ENCODE peak calls at places on chromosomes 6 and 20, in nine cellular contexts. One of them, this sample, is unnamed.

GRCh38 chr20:19771031-19771430 is 13.0 kb downstream of the RIN2 start:
- DNase-seq in spleen: no peak
- DNase-seq in heart right ventricle: no peak
- DNase-seq in H9: no peak
- DNase-seq in body of pancreas: no peak
- DNase-seq in lower lobe of right lung: no peak
- DNase-seq in CD4-positive, alpha-beta memory T cell: no peak
- DNase-seq in effector memory CD4-positive, alpha-beta T cell: no peak
- DNase-seq in CD8-positive, alpha-beta T cell: no peak
- DNase-seq in this sample: no peak

GRCh38 chr6:53067307-53067706 is 2.1 kb downstream of the FBXO9 start:
- DNase-seq in spleen: no peak
- DNase-seq in CD4-positive, alpha-beta memory T cell: no peak
- DNase-seq in H9: no peak
- DNase-seq in heart right ventricle: no peak
- DNase-seq in effector memory CD4-positive, alpha-beta T cell: no peak
- DNase-seq in body of pancreas: no peak
- DNase-seq in CD8-positive, alpha-beta T cell: no peak
- DNase-seq in lower lobe of right lung: no peak
- DNase-seq in this sample: no peak

GRCh38 chr6:138833819-138834539 is 38.1 kb downstream of the ECT2L start:
- DNase-seq in CD4-positive, alpha-beta memory T cell: no peak
- DNase-seq in CD8-positive, alpha-beta T cell: no peak
- DNase-seq in heart right ventricle: peak; percentile 74
- DNase-seq in H9: no peak
- DNase-seq in effector memory CD4-positive, alpha-beta T cell: no peak
- DNase-seq in spleen: no peak
- DNase-seq in body of pancreas: no peak
- DNase-seq in lower lobe of right lung: no peak
- DNase-seq in this sample: peak; percentile 59

GRCh38 chr6:134495893-134496253 is 178.0 kb upstream of the SGK1 start:
- DNase-seq in body of pancreas: no peak
- DNase-seq in CD8-positive, alpha-beta T cell: no peak
- DNase-seq in effector memory CD4-positive, alpha-beta T cell: no peak
- DNase-seq in CD4-positive, alpha-beta memory T cell: no peak
- DNase-seq in spleen: no peak
- DNase-seq in heart right ventricle: no peak
- DNase-seq in H9: no peak
- DNase-seq in lower lobe of right lung: no peak
- DNase-seq in this sample: no peak

GRCh38 chr6:67898875-67899274 is 736.2 kb upstream of the ADGRB3 start:
- DNase-seq in body of pancreas: no peak
- DNase-seq in H9: no peak
- DNase-seq in heart right ventricle: no peak
- DNase-seq in lower lobe of right lung: no peak
- DNase-seq in CD4-positive, alpha-beta memory T cell: no peak
- DNase-seq in CD8-positive, alpha-beta T cell: no peak
- DNase-seq in effector memory CD4-positive, alpha-beta T cell: no peak
- DNase-seq in spleen: no peak
- DNase-seq in this sample: no peak

GRCh38 chr20:63386491-63386890 is 25.3 kb upstream of the CHRNA4 start:
- DNase-seq in H9: no peak
- DNase-seq in body of pancreas: no peak
- DNase-seq in heart right ventricle: no peak
- DNase-seq in lower lobe of right lung: no peak
- DNase-seq in effector memory CD4-positive, alpha-beta T cell: no peak
- DNase-seq in CD8-positive, alpha-beta T cell: no peak
- DNase-seq in CD4-positive, alpha-beta memory T cell: no peak
- DNase-seq in spleen: no peak
- DNase-seq in this sample: no peak

GRCh38 chr20:50303573-50304500 is 113.2 kb downstream of the CEBPB start:
- DNase-seq in body of pancreas: peak; percentile 68
- DNase-seq in CD4-positive, alpha-beta memory T cell: no peak
- DNase-seq in H9: peak; percentile 20
- DNase-seq in effector memory CD4-positive, alpha-beta T cell: no peak
- DNase-seq in spleen: peak; percentile 66
- DNase-seq in lower lobe of right lung: peak; percentile 75
- DNase-seq in CD8-positive, alpha-beta T cell: no peak
- DNase-seq in heart right ventricle: peak; percentile 82
- DNase-seq in this sample: peak; percentile 90

GRCh38 chr6:64224819-64225218 is 589.2 kb downstream of the PHF3 start:
- DNase-seq in spleen: no peak
- DNase-seq in H9: no peak
- DNase-seq in CD8-positive, alpha-beta T cell: no peak
- DNase-seq in effector memory CD4-positive, alpha-beta T cell: no peak
- DNase-seq in lower lobe of right lung: no peak
- DNase-seq in CD4-positive, alpha-beta memory T cell: no peak
- DNase-seq in heart right ventricle: peak; percentile 20
- DNase-seq in body of pancreas: peak; percentile 15
- DNase-seq in this sample: peak; percentile 72

GRCh38 chr6:10386260-10386659 is 28.6 kb downstream of the TFAP2A start:
- DNase-seq in effector memory CD4-positive, alpha-beta T cell: no peak
- DNase-seq in lower lobe of right lung: no peak
- DNase-seq in spleen: no peak
- DNase-seq in CD8-positive, alpha-beta T cell: no peak
- DNase-seq in CD4-positive, alpha-beta memory T cell: no peak
- DNase-seq in heart right ventricle: no peak
- DNase-seq in body of pancreas: no peak
- DNase-seq in H9: no peak
- DNase-seq in this sample: no peak

GRCh38 chr20:64165866-64166600 is 1.8 kb downstream of the MYT1 start:
- DNase-seq in H9: no peak
- DNase-seq in body of pancreas: no peak
- DNase-seq in lower lobe of right lung: peak; percentile 18
- DNase-seq in spleen: no peak
- DNase-seq in heart right ventricle: no peak
- DNase-seq in CD8-positive, alpha-beta T cell: no peak
- DNase-seq in effector memory CD4-positive, alpha-beta T cell: no peak
- DNase-seq in CD4-positive, alpha-beta memory T cell: no peak
- DNase-seq in this sample: no peak

GRCh38 chr6:155084431-155085123 is 89.5 kb downstream of the TIAM2 start:
- DNase-seq in spleen: no peak
- DNase-seq in CD4-positive, alpha-beta memory T cell: no peak
- DNase-seq in H9: no peak
- DNase-seq in lower lobe of right lung: no peak
- DNase-seq in body of pancreas: no peak
- DNase-seq in heart right ventricle: no peak
- DNase-seq in CD8-positive, alpha-beta T cell: no peak
- DNase-seq in effector memory CD4-positive, alpha-beta T cell: no peak
- DNase-seq in this sample: no peak

DNA sequence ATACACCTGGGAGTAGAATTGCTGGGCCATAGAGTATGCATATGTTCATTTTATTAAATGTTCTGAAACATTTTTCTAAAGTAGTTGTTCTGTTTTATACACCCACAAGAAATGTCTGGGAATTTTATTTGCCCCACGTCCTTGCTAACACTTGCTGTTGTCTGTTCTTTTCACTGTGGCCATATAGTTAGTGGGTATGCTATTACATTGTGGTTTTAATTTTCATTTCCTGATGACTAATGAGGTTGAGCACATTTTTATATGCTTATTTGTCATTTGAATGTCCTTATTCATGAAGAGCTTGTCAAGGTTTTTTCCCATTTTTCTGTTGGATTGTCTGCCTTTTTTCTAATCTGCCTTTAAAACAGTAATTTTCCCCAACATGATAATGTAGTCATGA is 41.5 kb upstream of the TGM3 start:
- DNase-seq in effector memory CD4-positive, alpha-beta T cell: no peak
- DNase-seq in heart right ventricle: no peak
- DNase-seq in lower lobe of right lung: no peak
- DNase-seq in H9: no peak
- DNase-seq in spleen: no peak
- DNase-seq in CD8-positive, alpha-beta T cell: no peak
- DNase-seq in body of pancreas: no peak
- DNase-seq in CD4-positive, alpha-beta memory T cell: no peak
- DNase-seq in this sample: no peak
- H3K4me1 ChIP-seq in effector memory CD4-positive, alpha-beta T cell: no peaks in the 10 kb centered on the region
- H3K4me1 ChIP-seq in heart right ventricle: no peaks in the 10 kb centered on the region
- H3K4me1 ChIP-seq in lower lobe of right lung: no peaks in the 10 kb centered on the region
- H3K4me1 ChIP-seq in H9: no peaks in the 10 kb centered on the region
- H3K4me1 ChIP-seq in spleen: no peaks in the 10 kb centered on the region
- H3K4me1 ChIP-seq in CD8-positive, alpha-beta T cell: no peaks in the 10 kb centered on the region
- H3K4me1 ChIP-seq in body of pancreas: no peaks in the 10 kb centered on the region
- H3K4me1 ChIP-seq in CD4-positive, alpha-beta memory T cell: no peaks in the 10 kb centered on the region
- H3K4me1 ChIP-seq in this sample: no peaks in the 10 kb centered on the region

DNA sequence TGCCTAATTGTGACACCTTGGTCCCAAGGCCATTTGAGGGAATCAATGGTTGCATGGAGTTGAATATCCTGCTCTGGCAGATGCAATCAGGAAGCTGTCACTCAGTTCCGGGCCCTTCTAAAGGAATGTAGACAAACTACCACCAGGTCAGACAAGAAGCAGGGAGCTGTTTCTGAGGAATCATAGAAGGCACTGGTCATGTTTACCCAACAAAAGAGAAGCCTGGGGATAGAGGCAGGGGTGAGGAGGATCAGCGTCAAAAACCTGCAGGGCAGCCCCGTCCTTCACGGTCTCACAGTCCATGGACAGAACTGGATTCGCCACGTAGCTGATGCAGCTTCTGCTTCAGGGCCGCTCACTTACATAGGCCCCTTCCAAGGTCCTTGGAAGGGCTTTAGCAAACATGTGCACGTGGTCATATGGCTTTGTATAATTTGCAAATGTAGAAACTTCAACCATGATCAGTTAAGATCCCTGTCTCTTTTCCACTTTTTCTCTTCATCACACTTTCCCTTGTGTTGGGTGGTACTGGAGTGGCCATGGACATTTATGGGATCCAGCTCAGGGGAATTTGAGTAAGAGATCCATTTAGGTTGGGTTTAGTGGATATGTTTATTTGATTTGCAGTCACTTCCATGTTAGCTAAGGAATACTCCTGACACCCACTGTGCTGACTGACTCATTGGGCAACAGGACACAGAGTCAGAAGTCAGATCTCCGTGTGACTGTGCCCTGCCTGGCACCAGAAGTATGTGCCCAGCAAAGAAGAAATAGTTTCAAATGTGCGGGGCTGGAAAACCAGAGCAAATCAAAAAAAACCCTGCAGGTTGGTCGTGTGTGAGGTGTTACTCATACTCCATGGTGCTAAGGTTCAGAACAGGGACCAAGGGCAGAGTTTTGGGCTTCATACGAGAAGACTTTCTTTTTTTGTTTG is 60.0 kb upstream of the ZFAND3 start:
- DNase-seq in CD4-positive, alpha-beta memory T cell: no peak
- DNase-seq in effector memory CD4-positive, alpha-beta T cell: no peak
- DNase-seq in heart right ventricle: no peak
- DNase-seq in CD8-positive, alpha-beta T cell: no peak
- DNase-seq in body of pancreas: no peak
- DNase-seq in spleen: no peak
- DNase-seq in lower lobe of right lung: no peak
- DNase-seq in H9: no peak
- DNase-seq in this sample: no peak
- H3K27me3 ChIP-seq in CD4-positive, alpha-beta memory T cell: no peaks in the 10 kb centered on the region
- H3K27me3 ChIP-seq in effector memory CD4-positive, alpha-beta T cell: no peaks in the 10 kb centered on the region
- H3K27me3 ChIP-seq in heart right ventricle: peaks cover 9% of the 10 kb centered on the region
- H3K27me3 ChIP-seq in CD8-positive, alpha-beta T cell: no peaks in the 10 kb centered on the region
- H3K27me3 ChIP-seq in body of pancreas: no peaks in the 10 kb centered on the region
- H3K27me3 ChIP-seq in spleen: no peaks in the 10 kb centered on the region
- H3K27me3 ChIP-seq in lower lobe of right lung: no peaks in the 10 kb centered on the region
- H3K27me3 ChIP-seq in H9: peaks cover 92% of the 10 kb centered on the region
- H3K27me3 ChIP-seq in this sample: no peaks in the 10 kb centered on the region

GRCh38 chr6:148497717-148498116 is 155.1 kb downstream of the SASH1 start:
- DNase-seq in body of pancreas: no peak
- DNase-seq in lower lobe of right lung: no peak
- DNase-seq in CD4-positive, alpha-beta memory T cell: no peak
- DNase-seq in effector memory CD4-positive, alpha-beta T cell: no peak
- DNase-seq in H9: no peak
- DNase-seq in CD8-positive, alpha-beta T cell: no peak
- DNase-seq in heart right ventricle: no peak
- DNase-seq in spleen: no peak
- DNase-seq in this sample: no peak
- H3K27ac ChIP-seq in body of pancreas: no peak overlapping the region
- H3K27ac ChIP-seq in lower lobe of right lung: no peak overlapping the region
- H3K27ac ChIP-seq in CD4-positive, alpha-beta memory T cell: no peak overlapping the region
- H3K27ac ChIP-seq in effector memory CD4-positive, alpha-beta T cell: no peak overlapping the region
- H3K27ac ChIP-seq in H9: no peak overlapping the region
- H3K27ac ChIP-seq in CD8-positive, alpha-beta T cell: no peak overlapping the region
- H3K27ac ChIP-seq in heart right ventricle: peak overlapping the region; percentile 32
- H3K27ac ChIP-seq in spleen: no peak overlapping the region
- H3K27ac ChIP-seq in this sample: no peak overlapping the region

GRCh38 chr6:4943716-4944115 is 60.1 kb downstream of the RPP40 start:
- DNase-seq in body of pancreas: no peak
- DNase-seq in heart right ventricle: no peak
- DNase-seq in lower lobe of right lung: no peak
- DNase-seq in CD8-positive, alpha-beta T cell: no peak
- DNase-seq in effector memory CD4-positive, alpha-beta T cell: no peak
- DNase-seq in H9: no peak
- DNase-seq in CD4-positive, alpha-beta memory T cell: no peak
- DNase-seq in spleen: no peak
- DNase-seq in this sample: no peak
- H3K4me1 ChIP-seq in body of pancreas: no peaks in the 10 kb centered on the region
- H3K4me1 ChIP-seq in heart right ventricle: peaks cover 9% of the 10 kb centered on the region
- H3K4me1 ChIP-seq in lower lobe of right lung: peaks cover 17% of the 10 kb centered on the region
- H3K4me1 ChIP-seq in CD8-positive, alpha-beta T cell: peaks cover 6% of the 10 kb centered on the region
- H3K4me1 ChIP-seq in effector memory CD4-positive, alpha-beta T cell: no peaks in the 10 kb centered on the region
- H3K4me1 ChIP-seq in H9: peaks cover 4% of the 10 kb centered on the region
- H3K4me1 ChIP-seq in CD4-positive, alpha-beta memory T cell: peaks cover 35% of the 10 kb centered on the region
- H3K4me1 ChIP-seq in spleen: peaks cover 11% of the 10 kb centered on the region
- H3K4me1 ChIP-seq in this sample: peaks cover 4% of the 10 kb centered on the region

GRCh38 chr6:25652007-25652515 is at the start of gene SCGN:
- DNase-seq in spleen: no peak
- DNase-seq in body of pancreas: peak; percentile 80
- DNase-seq in heart right ventricle: peak; percentile 68
- DNase-seq in CD4-positive, alpha-beta memory T cell: peak; percentile 11
- DNase-seq in effector memory CD4-positive, alpha-beta T cell: no peak
- DNase-seq in CD8-positive, alpha-beta T cell: peak; percentile 7
- DNase-seq in H9: peak; percentile 83
- DNase-seq in lower lobe of right lung: peak; percentile 62
- DNase-seq in this sample: peak; percentile 89
- H3K27me3 ChIP-seq in spleen: no peaks in the 10 kb centered on the region
- H3K27me3 ChIP-seq in body of pancreas: no peaks in the 10 kb centered on the region
- H3K27me3 ChIP-seq in heart right ventricle: peaks cover 49% of the 10 kb centered on the region
- H3K27me3 ChIP-seq in CD4-positive, alpha-beta memory T cell: peaks cover 7% of the 10 kb centered on the region
- H3K27me3 ChIP-seq in effector memory CD4-positive, alpha-beta T cell: peaks cover 5% of the 10 kb centered on the region
- H3K27me3 ChIP-seq in CD8-positive, alpha-beta T cell: peaks cover 21% of the 10 kb centered on the region
- H3K27me3 ChIP-seq in H9: peaks cover 4% of the 10 kb centered on the region
- H3K27me3 ChIP-seq in lower lobe of right lung: peaks cover 43% of the 10 kb centered on the region
- H3K27me3 ChIP-seq in this sample: peaks cover 3% of the 10 kb centered on the region